ENCODE peak calls at places on chromosomes 6 and 20, in five cellular contexts. M, U, H, E and G are unnamed samples.

GRCh38 chr6:116100419-116101297 is at the start of gene NT5DC1:
- DNase-seq in M (peak), U (peak), H (peak), E (peak), G (peak)

GRCh38 chr6:133315811-133316210 is 74.7 kb downstream of the EYA4 start:
- DNase-seq in M (no peak), U (peak), H (no peak), E (no peak), G (peak)

GRCh38 chr20:60138263-60139127 is 180.3 kb downstream of the CDH26 start:
- DNase-seq in M (no peak), U (no peak), H (peak), E (peak), G (no peak)

GRCh38 chr6:12367412-12367811 is 77.3 kb downstream of the EDN1 start:
- DNase-seq in M (no peak), U (no peak), H (no peak), E (no peak), G (no peak)

GRCh38 chr20:61014486-61014885 is 237.6 kb upstream of the CDH4 start:
- DNase-seq in M (no peak), U (no peak), H (no peak), E (no peak), G (no peak)

GRCh38 chr6:124490123-124490522 is 472.1 kb upstream of the RNF217 start:
- DNase-seq in M (no peak), U (peak), H (no peak), E (peak), G (no peak)

GRCh38 chr20:25252226-25252625 is 4.3 kb downstream of the PYGB start:
- DNase-seq in M (no peak), U (no peak), H (no peak), E (no peak), G (no peak)

GRCh38 chr6:141552463-141552862 is 580.3 kb upstream of the GJE1 start:
- DNase-seq in M (peak), U (peak), H (peak), E (peak), G (peak)

GRCh38 chr6:42742116-42742894 is 3.6 kb downstream of the TBCC start:
- DNase-seq in M (no peak), U (peak), H (peak), E (peak), G (no peak)

GRCh38 chr20:58646703-58647102 is 4.4 kb upstream of the STX16 start:
- DNase-seq in M (no peak), U (no peak), H (no peak), E (no peak), G (no peak)

GRCh38 chr6:5632348-5632935 is 371.1 kb downstream of the FARS2 start:
- DNase-seq in M (no peak), U (no peak), H (no peak), E (no peak), G (no peak)

GRCh38 chr6:96450760-96451116 is 70.9 kb upstream of the UFL1 start:
- DNase-seq in M (no peak), U (no peak), H (no peak), E (no peak), G (no peak)

GRCh38 chr6:166989427-166990034 is 9.7 kb upstream of the CEP43 start:
- DNase-seq in M (peak), U (peak), H (peak), E (peak), G (peak)

GRCh38 chr6:144149558-144149893 is 791 bp upstream of the STX11 start:
- DNase-seq in M (no peak), U (no peak), H (no peak), E (no peak), G (peak)

GRCh38 chr6:165967768-165968408 is 199.8 kb downstream of the TBXT start:
- DNase-seq in M (no peak), U (no peak), H (no peak), E (no peak), G (no peak)

GRCh38 chr20:17612287-17612974 is 42.6 kb downstream of the DSTN start:
- DNase-seq in M (no peak), U (no peak), H (peak), E (peak), G (no peak)

GRCh38 chr6:168852336-168852884 is 401.2 kb downstream of the THBS2 start:
- DNase-seq in M (no peak), U (no peak), H (peak), E (no peak), G (no peak)

GRCh38 chr6:77416839-77417238 is 46.5 kb downstream of the HTR1B start:
- DNase-seq in M (no peak), U (no peak), H (no peak), E (no peak), G (no peak)

GRCh38 chr20:61218886-61219480 is 33.1 kb upstream of the CDH4 start:
- DNase-seq in M (no peak), U (no peak), H (peak), E (no peak), G (no peak)

GRCh38 chr20:2507464-2507863 is 1.3 kb downstream of the ZNF343 start:
- DNase-seq in M (no peak), U (no peak), H (no peak), E (no peak), G (no peak)

GRCh38 chr6:114096553-114097172 is 125.7 kb upstream of the HDAC2 start:
- DNase-seq in M (peak), U (peak), H (peak), E (peak), G (peak)

GRCh38 chr20:47678130-47678453 is 107.2 kb downstream of the SULF2 start:
- DNase-seq in M (no peak), U (no peak), H (no peak), E (no peak), G (no peak)

GRCh38 chr6:43927525-43928210 is 157.7 kb downstream of the VEGFA start:
- DNase-seq in M (no peak), U (no peak), H (no peak), E (peak), G (no peak)

GRCh38 chr20:2873747-2874041 is 413 bp downstream of the PTPRA start:
- DNase-seq in M (no peak), U (peak), H (no peak), E (no peak), G (no peak)

GRCh38 chr6:111872521-111873177 is 603 bp downstream of the FYN start:
- DNase-seq in M (peak), U (peak), H (peak), E (no peak), G (peak)

GRCh38 chr20:40769677-40770285 is 80.7 kb upstream of the MAFB start:
- DNase-seq in M (no peak), U (no peak), H (no peak), E (no peak), G (no peak)

GRCh38 chr6:19995575-19996257 is 158.5 kb downstream of the ID4 start:
- DNase-seq in M (no peak), U (no peak), H (no peak), E (no peak), G (no peak)

GRCh38 chr6:46816626-46817025 is 23.4 kb downstream of the MEP1A start:
- DNase-seq in M (no peak), U (no peak), H (no peak), E (peak), G (no peak)

GRCh38 chr20:4740774-4741431 is 19.2 kb downstream of the PRND start:
- DNase-seq in M (peak), U (peak), H (peak), E (peak), G (peak)

GRCh38 chr6:141848029-141848890 is 284.5 kb upstream of the GJE1 start:
- DNase-seq in M (no peak), U (no peak), H (no peak), E (peak), G (no peak)

GRCh38 chr20:25669826-25670422 is 26.7 kb downstream of the ZNF337 start:
- DNase-seq in M (no peak), U (no peak), H (peak), E (peak), G (no peak)

GRCh38 chr6:7424967-7425807 is 35.6 kb downstream of the RIOK1 start:
- DNase-seq in M (no peak), U (no peak), H (peak), E (peak), G (peak)

GRCh38 chr20:8427419-8428065 is 295.5 kb downstream of the PLCB1 start:
- DNase-seq in M (no peak), U (no peak), H (no peak), E (no peak), G (no peak)